ENCODE peak calls at places on chromosomes 1 and 21, in four cellular contexts. One of them, this sample, is unnamed. For H3K4me1, the result is how much of the 10 kb centered on the place peaks cover.

GRCh38 chr1:71916894-71917293 is 365.4 kb downstream of the NEGR1 start:
- DNase-seq in OCI-LY7: no peak
- DNase-seq in mucosa of descending colon: no peak
- DNase-seq in CD8-positive, alpha-beta T cell: no peak
- DNase-seq in this sample: no peak

GRCh38 chr1:40308036-40308727 is 8.9 kb downstream of the COL9A2 start:
- DNase-seq in OCI-LY7: no peak
- DNase-seq in mucosa of descending colon: no peak
- DNase-seq in CD8-positive, alpha-beta T cell: no peak
- DNase-seq in this sample: no peak

GRCh38 chr1:192951961-192952460 is 107.1 kb downstream of the UCHL5 start:
- DNase-seq in OCI-LY7: no peak
- DNase-seq in mucosa of descending colon: no peak
- DNase-seq in CD8-positive, alpha-beta T cell: no peak
- DNase-seq in this sample: no peak

GRCh38 chr1:206559661-206559995 is 52.3 kb downstream of the RASSF5 start:
- DNase-seq in OCI-LY7: no peak
- DNase-seq in mucosa of descending colon: peak
- DNase-seq in CD8-positive, alpha-beta T cell: no peak
- DNase-seq in this sample: no peak

GRCh38 chr21:38505654-38506523 is 7.6 kb upstream of the ERG start:
- DNase-seq in OCI-LY7: peak
- DNase-seq in mucosa of descending colon: no peak
- DNase-seq in CD8-positive, alpha-beta T cell: no peak
- DNase-seq in this sample: no peak

GRCh38 chr1:24735156-24735618 is 10.1 kb upstream of the CLIC4 start:
- DNase-seq in OCI-LY7: no peak
- DNase-seq in mucosa of descending colon: no peak
- DNase-seq in CD8-positive, alpha-beta T cell: no peak
- DNase-seq in this sample: no peak

GRCh38 chr1:168688679-168689657 is 40.0 kb downstream of the DPT start:
- DNase-seq in OCI-LY7: no peak
- DNase-seq in mucosa of descending colon: no peak
- DNase-seq in CD8-positive, alpha-beta T cell: no peak
- DNase-seq in this sample: no peak

GRCh38 chr1:77975386-77975785 is 3.5 kb downstream of the FUBP1 start:
- DNase-seq in OCI-LY7: no peak
- DNase-seq in mucosa of descending colon: no peak
- DNase-seq in CD8-positive, alpha-beta T cell: no peak
- DNase-seq in this sample: peak

GRCh38 chr1:29238601-29238964 is 2.3 kb downstream of the PTPRU start:
- DNase-seq in OCI-LY7: no peak
- DNase-seq in mucosa of descending colon: no peak
- DNase-seq in CD8-positive, alpha-beta T cell: no peak
- DNase-seq in this sample: no peak

GRCh38 chr21:35291963-35292627 is 243.0 kb upstream of the RUNX1 start:
- DNase-seq in OCI-LY7: no peak
- DNase-seq in mucosa of descending colon: no peak
- DNase-seq in CD8-positive, alpha-beta T cell: no peak
- DNase-seq in this sample: no peak

GRCh38 chr1:6454856-6455751 is 10.9 kb downstream of the TNFRSF25 start:
- DNase-seq in OCI-LY7: no peak
- DNase-seq in mucosa of descending colon: no peak
- DNase-seq in CD8-positive, alpha-beta T cell: no peak
- DNase-seq in this sample: peak

GRCh38 chr21:15063821-15064575 is 802 bp downstream of the NRIP1 start:
- DNase-seq in OCI-LY7: no peak
- DNase-seq in mucosa of descending colon: peak
- DNase-seq in CD8-positive, alpha-beta T cell: peak
- DNase-seq in this sample: peak
- H3K4me1 ChIP-seq in OCI-LY7: under half
- H3K4me1 ChIP-seq in mucosa of descending colon: under half
- H3K4me1 ChIP-seq in CD8-positive, alpha-beta T cell: under half
- H3K4me1 ChIP-seq in this sample: under half

GRCh38 chr1:31772669-31773248 is 8.6 kb upstream of the ADGRB2 start:
- DNase-seq in OCI-LY7: no peak
- DNase-seq in mucosa of descending colon: no peak
- DNase-seq in CD8-positive, alpha-beta T cell: no peak
- DNase-seq in this sample: no peak
- H3K4me3 ChIP-seq in OCI-LY7: peak
- H3K4me3 ChIP-seq in mucosa of descending colon: no peak
- H3K4me3 ChIP-seq in CD8-positive, alpha-beta T cell: peak
- H3K4me3 ChIP-seq in this sample: peak

DNA sequence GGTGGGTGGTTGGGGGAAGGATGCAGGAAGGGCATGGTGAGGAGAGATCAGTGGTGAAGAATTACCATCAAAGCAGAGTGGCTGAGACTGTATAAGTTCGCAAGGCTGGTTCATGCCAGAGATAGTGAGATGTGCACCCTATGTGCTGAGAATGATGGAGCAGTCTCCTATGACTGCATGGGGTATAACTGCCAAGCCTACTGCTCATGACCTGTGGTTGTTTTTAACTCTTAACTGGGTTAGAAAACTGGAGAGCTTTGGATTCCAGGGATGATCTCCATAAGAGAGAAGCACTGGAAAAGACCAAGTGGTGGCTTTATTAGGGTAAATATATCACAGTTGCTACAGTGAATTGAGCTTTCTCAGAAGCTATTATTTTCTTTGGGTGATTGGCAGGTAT is 16.2 kb downstream of the WNT2B start:
- DNase-seq in OCI-LY7: no peak
- DNase-seq in mucosa of descending colon: no peak
- DNase-seq in CD8-positive, alpha-beta T cell: no peak
- DNase-seq in this sample: no peak
- H3K4me1 ChIP-seq in OCI-LY7: under half
- H3K4me1 ChIP-seq in mucosa of descending colon: under half
- H3K4me1 ChIP-seq in CD8-positive, alpha-beta T cell: under half
- H3K4me1 ChIP-seq in this sample: under half

GRCh38 chr21:33686386-33686785 is 44.1 kb downstream of the ITSN1 start:
- DNase-seq in OCI-LY7: no peak
- DNase-seq in mucosa of descending colon: no peak
- DNase-seq in CD8-positive, alpha-beta T cell: no peak
- DNase-seq in this sample: no peak

GRCh38 chr21:33685613-33686197 is 43.4 kb downstream of the ITSN1 start:
- DNase-seq in OCI-LY7: no peak
- DNase-seq in mucosa of descending colon: no peak
- DNase-seq in CD8-positive, alpha-beta T cell: no peak
- DNase-seq in this sample: no peak

GRCh38 chr21:33682992-33683627 is 40.8 kb downstream of the ITSN1 start:
- DNase-seq in OCI-LY7: no peak
- DNase-seq in mucosa of descending colon: no peak
- DNase-seq in CD8-positive, alpha-beta T cell: no peak
- DNase-seq in this sample: no peak

GRCh38 chr21:33684923-33685560 is 42.7 kb downstream of the ITSN1 start:
- DNase-seq in OCI-LY7: no peak
- DNase-seq in mucosa of descending colon: no peak
- DNase-seq in CD8-positive, alpha-beta T cell: no peak
- DNase-seq in this sample: no peak

DNA sequence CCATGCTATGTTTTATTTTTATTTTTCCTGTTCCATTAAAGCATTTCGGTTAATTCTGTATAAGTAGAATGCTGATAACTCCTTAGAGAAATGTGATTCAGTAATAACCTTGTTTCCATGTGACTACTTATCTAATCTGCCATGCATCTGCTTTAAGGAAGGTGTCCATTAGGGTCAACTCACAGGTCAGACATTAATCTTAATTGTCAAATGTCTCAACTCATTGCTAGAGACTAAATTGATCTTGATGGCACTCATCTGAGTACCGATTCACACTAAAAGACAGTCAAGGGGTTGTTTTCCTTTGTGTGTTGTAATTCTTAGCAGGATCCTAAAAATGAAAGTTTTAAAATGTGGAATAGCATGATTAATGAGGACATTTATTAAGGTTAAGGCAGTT is 41.8 kb downstream of the ITSN1 start:
- DNase-seq in OCI-LY7: no peak
- DNase-seq in mucosa of descending colon: no peak
- DNase-seq in CD8-positive, alpha-beta T cell: no peak
- DNase-seq in this sample: no peak
- H3K4me3 ChIP-seq in OCI-LY7: no peak
- H3K4me3 ChIP-seq in mucosa of descending colon: no peak
- H3K4me3 ChIP-seq in CD8-positive, alpha-beta T cell: no peak
- H3K4me3 ChIP-seq in this sample: no peak

DNA sequence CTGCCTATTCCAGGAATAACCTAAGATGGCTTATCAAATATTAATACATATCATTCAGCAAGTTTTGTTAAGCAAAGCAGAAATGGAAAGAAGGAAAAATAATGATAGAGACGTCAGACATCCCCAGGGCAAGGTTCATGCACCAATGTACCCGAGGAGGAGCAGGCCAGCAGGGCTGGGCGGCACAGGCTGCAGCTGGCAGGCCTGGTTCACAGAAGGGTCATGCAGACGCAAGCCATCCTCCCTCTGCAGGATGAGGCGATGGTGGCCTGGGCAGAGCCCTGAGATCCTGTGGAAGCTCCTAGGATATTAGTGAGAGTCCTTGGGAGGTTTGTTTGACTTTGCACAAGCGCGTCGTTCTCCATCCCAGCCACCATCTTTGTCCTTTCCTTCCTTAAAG is 30.0 kb downstream of the BATF3 start:
- DNase-seq in OCI-LY7: no peak
- DNase-seq in mucosa of descending colon: no peak
- DNase-seq in CD8-positive, alpha-beta T cell: no peak
- DNase-seq in this sample: no peak
- H3K4me1 ChIP-seq in OCI-LY7: under half
- H3K4me1 ChIP-seq in mucosa of descending colon: under half
- H3K4me1 ChIP-seq in CD8-positive, alpha-beta T cell: under half
- H3K4me1 ChIP-seq in this sample: under half

This sample was measured in CD4-positive, CD25-positive, alpha-beta regulatory T cell.